ENCODE peak calls at places on chromosomes 1 and 21, in seven cellular contexts. Y is IMR-90, O is astrocyte of the cerebellum, X is H1, P is right lobe of liver, H is AG10803, I is astrocyte of the spinal cord. B is an unnamed sample.

GRCh38 chr1:1230656-1231399 is 973 bp downstream of the SDF4 start:
- DNase-seq in Y (peak), O (peak), X (no peak), P (peak), H (peak), I (peak), B (peak)

GRCh38 chr1:196734006-196734405 is 40.6 kb upstream of the CFHR3 start:
- DNase-seq in Y (no peak), O (no peak), X (no peak), P (no peak), H (no peak), I (no peak), B (no peak)

GRCh38 chr1:204139088-204139487 is 12.8 kb downstream of the ETNK2 start:
- DNase-seq in Y (no peak), O (no peak), X (no peak), P (no peak), H (no peak), I (no peak), B (no peak)

GRCh38 chr1:203202431-203203245 is 16.1 kb upstream of the CHI3L1 start:
- DNase-seq in Y (peak), O (no peak), X (no peak), P (peak), H (peak), I (peak), B (peak)

GRCh38 chr21:41419921-41420862 is 5.8 kb upstream of the MX1 start:
- DNase-seq in Y (peak), O (peak), X (peak), P (peak), H (peak), I (peak), B (peak)

GRCh38 chr1:204171751-204172178 is 5.6 kb upstream of the REN start:
- DNase-seq in Y (peak), O (no peak), X (no peak), P (no peak), H (peak), I (peak), B (peak)

GRCh38 chr1:31936278-31936965 is 1.7 kb downstream of the PTP4A2 start:
- DNase-seq in Y (peak), O (no peak), X (no peak), P (no peak), H (peak), I (no peak), B (no peak)

GRCh38 chr1:46613661-46614603 is 2.7 kb downstream of the MOB3C start:
- DNase-seq in Y (peak), O (peak), X (peak), P (peak), H (peak), I (peak), B (peak)

GRCh38 chr1:225451340-225451739 is 23.5 kb upstream of the LBR start:
- DNase-seq in Y (no peak), O (no peak), X (no peak), P (peak), H (no peak), I (no peak), B (no peak)

GRCh38 chr1:68322096-68322495 is 89.8 kb upstream of the WLS start:
- DNase-seq in Y (no peak), O (no peak), X (no peak), P (no peak), H (no peak), I (no peak), B (no peak)

GRCh38 chr1:157948547-157949152 is 44.8 kb upstream of the KIRREL1 start:
- DNase-seq in Y (peak), O (no peak), X (peak), P (no peak), H (peak), I (peak), B (peak)

GRCh38 chr21:18602711-18603110 is 199.1 kb upstream of the TMPRSS15 start:
- DNase-seq in Y (no peak), O (no peak), X (no peak), P (no peak), H (no peak), I (no peak), B (no peak)

GRCh38 chr21:18603246-18603645 is 199.7 kb upstream of the TMPRSS15 start:
- DNase-seq in Y (no peak), O (peak), X (no peak), P (no peak), H (no peak), I (no peak), B (no peak)

DNA sequence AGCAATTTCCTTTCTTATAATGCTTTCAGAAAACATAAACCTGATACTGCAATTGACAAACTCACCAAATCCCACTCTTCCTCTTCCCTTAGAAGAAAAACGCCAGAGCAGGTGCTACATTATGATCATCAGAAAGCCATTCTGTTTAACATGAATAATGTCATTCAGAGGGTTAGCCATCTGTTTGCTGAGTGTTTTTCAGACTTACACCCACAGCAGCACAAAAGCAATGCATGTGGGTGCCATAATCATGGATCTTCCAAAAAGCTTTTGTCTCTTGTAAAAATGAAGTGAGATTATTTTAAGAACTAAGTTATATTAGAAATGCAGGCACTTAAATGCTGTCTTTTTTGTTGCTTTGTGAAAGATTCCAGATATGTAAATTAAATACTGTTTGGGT is 204.6 kb upstream of the TMPRSS15 start:
- DNase-seq in Y (no peak), O (no peak), X (no peak), P (no peak), H (no peak), I (no peak), B (no peak)
- H3K4me3 ChIP-seq in Y (no peak), O (no peak), X (no peak), P (no peak), H (no peak), I (no peak), B (no peak)

GRCh38 chr1:14944471-14944981 is 209.0 kb upstream of the TMEM51 start:
- DNase-seq in Y (no peak), O (no peak), X (no peak), P (no peak), H (no peak), I (no peak), B (peak)

GRCh38 chr1:14946567-14947285 is 206.8 kb upstream of the TMEM51 start:
- DNase-seq in Y (peak), O (no peak), X (no peak), P (no peak), H (peak), I (peak), B (peak)

GRCh38 chr1:14947421-14947820 is 206.1 kb upstream of the TMEM51 start:
- DNase-seq in Y (no peak), O (no peak), X (no peak), P (no peak), H (no peak), I (peak), B (no peak)

GRCh38 chr1:14945132-14946010 is 208.2 kb upstream of the TMEM51 start:
- DNase-seq in Y (peak), O (peak), X (no peak), P (peak), H (peak), I (peak), B (peak)

DNA sequence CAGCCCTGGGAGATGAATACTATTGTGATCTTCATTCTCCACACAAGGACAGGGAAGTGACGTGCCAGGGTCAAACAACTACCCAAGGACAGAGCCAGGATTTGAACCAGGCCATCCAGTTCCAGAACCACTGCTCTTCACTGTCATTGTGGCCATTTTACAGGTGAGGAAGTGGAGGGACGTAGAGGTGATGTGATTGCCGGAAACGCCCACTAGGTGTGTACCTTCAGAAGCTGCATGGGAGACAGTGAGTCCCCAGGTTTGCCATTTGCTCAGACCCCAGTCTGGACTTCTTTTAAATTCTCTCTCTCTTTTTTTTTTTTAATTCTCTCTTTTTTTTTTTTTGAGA is 207.6 kb upstream of the TMEM51 start:
- DNase-seq in Y (no peak), O (no peak), X (no peak), P (no peak), H (no peak), I (no peak), B (no peak)
- H3K4me3 ChIP-seq in Y (peak), O (peak), X (no peak), P (no peak), H (peak), I (peak), B (peak)

GRCh38 chr21:44967082-44968047 is 27.5 kb downstream of the SLX9 start:
- DNase-seq in Y (no peak), O (no peak), X (no peak), P (no peak), H (no peak), I (no peak), B (no peak)

GRCh38 chr21:44965251-44966022 is 25.6 kb downstream of the SLX9 start:
- DNase-seq in Y (peak), O (no peak), X (no peak), P (no peak), H (no peak), I (peak), B (peak)

GRCh38 chr21:44969066-44969649 is 29.3 kb downstream of the SLX9 start:
- DNase-seq in Y (no peak), O (no peak), X (no peak), P (no peak), H (no peak), I (no peak), B (no peak)

GRCh38 chr21:44964381-44964780 is 24.6 kb downstream of the SLX9 start:
- DNase-seq in Y (no peak), O (no peak), X (no peak), P (no peak), H (no peak), I (no peak), B (no peak)

DNA sequence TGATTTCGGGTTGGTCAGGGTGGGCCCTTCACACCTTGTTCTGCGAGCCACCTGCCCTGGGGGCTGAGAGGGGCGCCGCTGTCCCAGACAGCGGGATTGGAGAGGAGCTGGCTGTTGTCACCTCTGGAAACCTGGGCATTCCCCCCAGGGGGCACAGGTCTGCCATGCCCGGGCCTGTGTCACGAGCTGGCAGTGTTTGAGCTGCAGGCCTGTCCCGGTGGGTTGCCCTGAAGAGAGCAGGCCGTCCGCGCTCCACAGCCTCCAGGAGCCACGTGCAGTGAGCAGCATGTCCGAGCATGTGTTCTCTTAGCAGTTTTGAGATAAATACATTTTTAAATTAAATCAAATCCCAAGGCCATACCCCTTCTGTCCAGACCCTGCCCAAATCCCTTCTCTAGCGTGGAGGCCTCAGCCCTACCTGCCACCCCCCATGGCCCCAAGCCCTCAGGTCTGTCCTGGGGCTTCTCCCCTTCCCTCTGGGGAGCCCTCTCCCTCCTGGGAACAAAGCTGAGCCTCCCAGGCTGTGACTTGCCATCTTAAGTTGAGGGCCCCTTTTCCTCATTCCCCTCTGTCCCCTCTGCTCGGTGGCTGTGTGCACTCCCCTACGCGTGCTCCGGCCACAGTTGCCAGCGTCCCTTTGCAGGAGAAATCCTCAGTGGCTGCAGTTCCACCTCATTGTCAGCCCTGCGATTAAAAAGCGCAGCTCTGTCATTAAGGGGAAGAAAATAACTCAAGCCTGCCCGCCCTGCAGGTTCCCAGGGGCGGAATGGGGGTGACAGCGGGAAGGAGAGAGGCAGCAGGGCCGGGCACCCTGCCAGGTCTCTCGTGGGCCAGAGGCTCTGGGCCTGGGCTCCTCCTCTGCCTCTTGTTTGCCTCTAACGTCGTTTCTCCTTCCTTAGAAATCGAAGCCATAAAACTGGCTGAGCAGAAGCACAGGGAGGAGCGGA is 26.6 kb downstream of the SLX9 start:
- DNase-seq in Y (no peak), O (no peak), X (no peak), P (no peak), H (no peak), I (no peak), B (no peak)
- H3K4me3 ChIP-seq in Y (no peak), O (no peak), X (no peak), P (no peak), H (no peak), I (no peak), B (no peak)

DNA sequence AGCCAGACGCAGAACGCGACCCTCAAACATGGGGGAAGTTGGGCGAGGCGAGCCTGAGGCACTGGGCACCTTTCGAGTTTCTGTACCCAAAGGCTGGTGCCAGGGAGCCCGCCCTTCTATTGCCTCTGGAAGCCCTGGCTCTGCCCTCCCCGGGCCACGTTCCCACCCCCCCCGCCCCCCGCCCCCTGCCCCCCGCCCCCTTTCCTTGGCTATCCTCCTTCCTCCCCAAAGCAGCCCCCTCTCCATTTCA is 2.2 kb upstream of the ZBTB7B start:
- DNase-seq in Y (no peak), O (no peak), X (no peak), P (peak), H (no peak), I (no peak), B (no peak)
- H3K4me3 ChIP-seq in Y (peak), O (peak), X (peak), P (peak), H (peak), I (peak), B (peak)

GRCh38 chr1:169608231-169608630 is 21.7 kb downstream of the SELP start:
- DNase-seq in Y (no peak), O (no peak), X (no peak), P (no peak), H (no peak), I (no peak), B (no peak)

GRCh38 chr1:169601096-169601881 is 15.0 kb upstream of the F5 start:
- DNase-seq in Y (peak), O (peak), X (no peak), P (no peak), H (peak), I (peak), B (peak)

GRCh38 chr1:169610110-169610509 is 19.8 kb downstream of the SELP start:
- DNase-seq in Y (no peak), O (no peak), X (no peak), P (no peak), H (no peak), I (no peak), B (no peak)

GRCh38 chr1:169610858-169611257 is 19.1 kb downstream of the SELP start:
- DNase-seq in Y (no peak), O (no peak), X (no peak), P (no peak), H (no peak), I (no peak), B (no peak)

DNA sequence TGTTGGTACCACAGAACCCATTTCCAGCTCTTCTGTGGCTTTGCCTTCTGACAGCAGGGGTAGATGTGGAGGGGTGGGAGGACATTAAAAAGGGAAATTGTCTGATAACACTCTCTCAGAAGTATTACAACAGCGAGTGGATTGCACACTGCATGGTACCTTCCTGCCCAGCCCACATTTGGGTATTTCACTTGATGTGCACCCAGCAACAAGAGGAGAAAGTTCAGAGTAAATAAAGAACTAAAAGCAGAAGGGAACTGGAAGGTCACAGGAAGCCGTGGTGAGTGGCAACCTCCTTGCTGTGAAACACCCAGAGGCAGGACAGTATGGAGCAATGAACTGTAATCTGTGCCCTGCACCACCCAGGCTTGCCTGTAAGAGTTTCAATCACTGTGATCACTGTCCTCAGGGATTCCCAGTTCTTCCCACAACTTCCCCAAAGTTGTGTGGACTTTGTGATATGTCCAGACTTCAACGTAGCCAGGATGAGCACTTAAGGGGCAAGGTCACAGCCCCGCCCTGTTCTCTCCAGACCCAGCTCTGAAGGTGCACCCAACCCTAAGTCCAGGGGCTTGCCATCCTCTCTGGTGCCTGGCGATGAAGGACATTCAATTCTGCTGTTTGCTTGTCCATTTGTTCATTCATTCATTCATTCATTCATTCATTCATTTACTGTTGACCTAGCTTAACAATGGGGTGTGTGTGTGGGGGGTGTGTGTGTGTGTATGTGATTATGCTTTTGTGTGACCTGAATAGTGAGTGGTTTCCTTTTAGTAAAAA is 18.7 kb upstream of the F5 start:
- DNase-seq in Y (no peak), O (no peak), X (no peak), P (peak), H (no peak), I (no peak), B (no peak)
- H3K4me3 ChIP-seq in Y (no peak), O (no peak), X (no peak), P (no peak), H (no peak), I (no peak), B (no peak)

GRCh38 chr1:234990874-234991801 is 137.5 kb downstream of the TOMM20 start:
- DNase-seq in Y (no peak), O (no peak), X (no peak), P (no peak), H (no peak), I (no peak), B (no peak)
- H3K4me3 ChIP-seq in Y (no peak), O (no peak), X (no peak), P (no peak), H (no peak), I (no peak), B (no peak)

GRCh38 chr1:163161337-163161736 is 41.4 kb downstream of the RGS5 start:
- DNase-seq in Y (no peak), O (no peak), X (no peak), P (no peak), H (no peak), I (no peak), B (no peak)

DNA sequence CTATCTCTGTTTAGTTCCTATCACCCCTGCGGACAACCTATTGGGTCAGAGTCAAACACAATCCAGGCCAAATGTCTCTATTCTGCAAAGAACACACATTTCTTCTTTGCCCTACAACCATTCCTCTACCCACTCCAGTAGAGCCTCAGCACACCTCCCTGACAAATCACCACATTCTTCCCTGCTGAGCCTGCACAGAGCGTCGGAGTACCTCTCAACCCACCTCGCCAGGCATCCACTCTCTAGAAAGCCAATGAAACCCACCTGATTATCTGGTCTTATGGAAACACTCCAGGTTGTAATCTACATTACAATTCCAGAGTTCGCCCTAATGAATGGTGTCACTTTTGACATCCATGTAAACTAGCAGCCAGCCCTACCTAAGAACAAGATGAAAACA is 47.1 kb downstream of the RGS5 start:
- DNase-seq in Y (no peak), O (no peak), X (no peak), P (no peak), H (no peak), I (no peak), B (no peak)
- H3K4me3 ChIP-seq in Y (no peak), O (no peak), X (no peak), P (no peak), H (no peak), I (no peak), B (no peak)

DNA sequence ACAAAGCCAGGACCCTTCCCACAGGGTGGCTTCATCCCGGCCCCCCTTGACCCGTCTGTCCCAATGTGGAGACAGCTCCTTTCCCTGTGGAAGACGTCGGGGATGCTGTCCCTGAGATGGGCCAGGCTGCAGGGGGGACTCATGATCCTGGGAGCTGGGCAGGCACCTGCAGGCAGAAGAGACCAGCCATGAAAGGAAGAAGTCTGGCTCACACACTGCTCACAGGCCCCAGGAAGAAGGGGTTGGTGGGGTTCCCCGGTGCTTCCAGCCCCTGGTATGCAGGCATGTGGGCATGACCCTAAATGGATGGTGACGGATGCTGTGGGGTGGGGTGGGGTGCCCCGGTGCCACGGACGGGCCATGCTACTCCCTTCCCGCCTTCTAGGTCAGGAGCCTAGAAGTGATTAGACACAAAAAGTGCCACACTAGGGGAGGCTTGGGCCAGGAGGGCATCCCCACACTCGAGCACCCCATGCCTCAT is 8.3 kb downstream of the ACTRT2 start:
- DNase-seq in Y (no peak), O (no peak), X (no peak), P (peak), H (no peak), I (no peak), B (no peak)
- H3K4me3 ChIP-seq in Y (no peak), O (no peak), X (no peak), P (no peak), H (no peak), I (no peak), B (no peak)

B was measured in mesenchymal stem cell.